ENCODE peak calls at places on chromosome 1, in four cellular contexts. H is fibroblast of mammary gland, A is astrocyte, B is mammary epithelial cell. P is an unnamed sample.

GRCh38 chr1:171513743-171514142 is 28.4 kb downstream of the PRRC2C start:
- DNase-seq in H (no peak), B (no peak), A (no peak), P (no peak)

GRCh38 chr1:210024996-210025395 is 87.0 kb downstream of the SYT14 start:
- DNase-seq in B (no peak), A (no peak), H (no peak), P (no peak)

GRCh38 chr1:160099716-160100375 is 1.4 kb upstream of the IGSF8 start:
- DNase-seq in B (no peak), A (no peak), H (no peak), P (no peak)

GRCh38 chr1:172351347-172351746 is 69.1 kb upstream of the C1orf105 start:
- DNase-seq in H (peak), A (peak), B (no peak), P (no peak)

GRCh38 chr1:14112613-14113012 is 412.6 kb downstream of the PRDM2 start:
- DNase-seq in A (no peak), H (no peak), B (no peak), P (no peak)

GRCh38 chr1:5746611-5747427 is 245.4 kb downstream of the NPHP4 start:
- DNase-seq in H (no peak), B (no peak), A (no peak), P (no peak)

GRCh38 chr1:214702561-214702960 is 99.6 kb downstream of the CENPF start:
- DNase-seq in B (peak), A (peak), H (peak), P (no peak)

GRCh38 chr1:67651031-67651430 is 34.0 kb upstream of the GADD45A start:
- DNase-seq in B (no peak), A (no peak), H (no peak), P (no peak)

GRCh38 chr1:22837332-22837731 is 126.7 kb downstream of the EPHB2 start:
- DNase-seq in B (no peak), A (no peak), H (no peak), P (no peak)

GRCh38 chr1:42953182-42954180 is 5.2 kb downstream of the SLC2A1 start:
- DNase-seq in A (no peak), B (peak), H (no peak), P (peak)

GRCh38 chr1:57843760-57844159 is 419.9 kb upstream of the DAB1 start:
- DNase-seq in B (peak), H (peak), A (peak), P (peak)

GRCh38 chr1:94759188-94759587 is 61.0 kb upstream of the SLC44A3 start:
- DNase-seq in A (no peak), H (no peak), B (no peak), P (no peak)

GRCh38 chr1:44596511-44596910 is 77.8 kb downstream of the TMEM53 start:
- DNase-seq in B (no peak), H (no peak), A (no peak), P (no peak)

GRCh38 chr1:93672477-93673158 is 9.0 kb downstream of the BCAR3 start:
- DNase-seq in A (no peak), H (no peak), B (no peak), P (no peak)
- H3K4me3 ChIP-seq in A (no peak), H (no peak), B (no peak), P (no peak)

GRCh38 chr1:205630651-205631009 is 1.2 kb downstream of the ELK4 start:
- DNase-seq in A (no peak), B (no peak), H (no peak), P (no peak)

GRCh38 chr1:205632374-205633169 is 761 bp upstream of the ELK4 start:
- DNase-seq in H (no peak), A (peak), B (no peak), P (peak)

GRCh38 chr1:205631727-205632373 is at the start of gene ELK4:
- DNase-seq in A (peak), H (peak), B (peak), P (peak)

GRCh38 chr1:205630241-205630640 is 1.6 kb downstream of the ELK4 start:
- DNase-seq in H (peak), A (peak), B (peak), P (no peak)

GRCh38 chr1:205631010-205631726 is 643 bp downstream of the ELK4 start:
- DNase-seq in H (peak), B (peak), A (peak), P (peak)
- TF ChIP-seq CTCF in H (no peak), B (no peak), A (no peak), P (no peak)

GRCh38 chr1:46448109-46448911 is 41.3 kb upstream of the DMBX1 start:
- DNase-seq in B (no peak), A (no peak), H (no peak), P (no peak)
- H3K4me3 ChIP-seq in B (no peak), A (peak), H (no peak), P (no peak)

GRCh38 chr1:110428961-110429360 is 21.5 kb upstream of the LAMTOR5 start:
- DNase-seq in B (no peak), A (no peak), H (no peak), P (no peak)
- TF ChIP-seq CTCF in B (no peak), A (no peak), H (no peak), P (no peak)

P was measured in epithelial cell of esophagus.